ENCODE peak calls at places on chromosome 21, in ten cellular contexts. G is body of pancreas, C is sigmoid colon, Q is breast epithelium, R is A549, M is ovary, L is K562, V is esophagus muscularis mucosa, S is stomach, F is Peyer's patch. B is an unnamed sample.

GRCh38 chr21:43193651-43194302 is 25.0 kb downstream of the CRYAA start:
- DNase-seq in L (no peak), M (peak), F (no peak), C (peak), G (peak), R (no peak), S (no peak), Q (peak), V (no peak), B (peak)

GRCh38 chr21:26389971-26390641 is 183.0 kb downstream of the CYYR1 start:
- DNase-seq in V (no peak), G (no peak), Q (no peak), L (no peak), R (peak), M (no peak), F (no peak), C (no peak), S (no peak), B (no peak)

GRCh38 chr21:29315155-29315749 is 16.5 kb downstream of the BACH1 start:
- DNase-seq in M (no peak), G (no peak), Q (no peak), C (no peak), V (no peak), S (no peak), L (no peak), F (no peak), R (no peak), B (no peak)

GRCh38 chr21:41884501-41885030 is 5.4 kb upstream of the PRDM15 start:
- DNase-seq in Q (no peak), S (no peak), M (no peak), R (no peak), G (no peak), F (no peak), L (no peak), C (no peak), V (no peak), B (peak)

GRCh38 chr21:14916676-14917141 is 148.1 kb downstream of the NRIP1 start:
- DNase-seq in S (no peak), L (no peak), C (no peak), V (no peak), M (no peak), F (no peak), Q (no peak), G (no peak), R (no peak), B (no peak)

GRCh38 chr21:42830456-42831455 is 48.6 kb downstream of the WDR4 start:
- DNase-seq in C (peak), F (no peak), R (no peak), L (no peak), S (peak), G (no peak), Q (no peak), V (peak), M (no peak), B (peak)

GRCh38 chr21:41923641-41924342 is 30.0 kb downstream of the C2CD2 start:
- DNase-seq in R (no peak), L (no peak), G (no peak), C (peak), Q (no peak), S (no peak), V (no peak), F (no peak), M (peak), B (no peak)

GRCh38 chr21:21406918-21407317 is 408.7 kb downstream of the NCAM2 start:
- DNase-seq in C (no peak), R (no peak), Q (no peak), M (no peak), S (no peak), G (no peak), V (no peak), L (no peak), F (no peak), B (no peak)

GRCh38 chr21:42863504-42863870 is 15.9 kb downstream of the WDR4 start:
- DNase-seq in R (no peak), Q (no peak), F (no peak), S (no peak), G (no peak), V (no peak), L (no peak), M (no peak), C (no peak), B (no peak)

GRCh38 chr21:23534833-23535232 is 2072.4 kb downstream of the MRPL39 start:
- DNase-seq in F (no peak), L (no peak), M (no peak), Q (no peak), R (no peak), S (no peak), G (no peak), V (no peak), C (no peak), B (no peak)

GRCh38 chr21:41361786-41362604 is at the start of gene MX2:
- DNase-seq in C (peak), Q (peak), V (peak), G (peak), R (no peak), M (no peak), L (no peak), S (peak), F (peak), B (peak)

GRCh38 chr21:26800455-26801454 is 44.5 kb downstream of the ADAMTS1 start:
- DNase-seq in M (peak), F (no peak), Q (no peak), G (no peak), L (no peak), V (no peak), R (no peak), S (no peak), C (peak), B (no peak)

DNA sequence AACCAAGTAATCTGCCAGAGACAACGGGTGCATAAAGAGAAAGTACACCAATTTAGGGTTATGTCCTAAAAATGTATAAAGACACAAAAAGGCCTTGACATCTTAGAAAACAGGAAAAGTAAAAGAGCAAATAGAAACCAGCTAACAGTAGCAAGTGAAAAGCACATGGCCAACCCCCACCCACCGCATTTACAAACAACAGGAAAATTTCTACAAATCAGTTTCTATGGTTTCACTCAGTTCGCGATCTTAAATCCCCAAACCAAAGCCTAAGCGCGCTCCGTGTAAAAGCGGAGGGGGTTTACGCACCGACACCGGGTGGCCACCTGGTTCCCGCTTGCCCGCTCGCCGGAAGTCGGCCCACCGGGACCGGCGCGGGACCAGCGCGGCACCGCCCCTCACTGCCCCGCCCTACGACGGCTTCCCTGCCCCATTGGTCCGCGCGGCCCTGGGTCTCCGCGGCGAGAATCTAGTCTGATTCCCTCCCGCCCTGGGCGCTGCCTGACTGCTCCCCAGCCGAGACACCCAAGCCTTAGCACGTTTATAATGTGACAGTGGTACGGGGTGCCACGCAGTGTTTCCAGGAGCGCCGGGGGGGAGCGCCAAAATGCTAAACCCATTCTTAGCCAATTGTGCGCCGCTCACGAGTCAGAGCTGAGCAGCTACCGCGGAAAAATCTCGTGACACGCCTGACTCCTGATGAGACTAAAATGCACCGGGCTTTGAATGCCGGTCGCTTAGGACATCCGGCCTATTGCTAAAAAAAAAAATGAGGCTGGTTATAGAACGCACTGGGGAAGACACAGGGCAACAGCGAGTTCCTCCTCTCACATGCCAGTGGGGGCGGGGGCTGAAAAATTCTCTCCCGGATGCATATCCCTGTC is at the start of gene GART:
- DNase-seq in Q (peak), M (peak), F (peak), R (peak), S (peak), G (peak), C (peak), V (peak), L (peak), B (peak)
- TF ChIP-seq POLR2A in Q (peak), M (peak), F (peak), R (peak), S (no peak), G (no peak), C (peak), V (peak), L (peak), B (no peak)

DNA sequence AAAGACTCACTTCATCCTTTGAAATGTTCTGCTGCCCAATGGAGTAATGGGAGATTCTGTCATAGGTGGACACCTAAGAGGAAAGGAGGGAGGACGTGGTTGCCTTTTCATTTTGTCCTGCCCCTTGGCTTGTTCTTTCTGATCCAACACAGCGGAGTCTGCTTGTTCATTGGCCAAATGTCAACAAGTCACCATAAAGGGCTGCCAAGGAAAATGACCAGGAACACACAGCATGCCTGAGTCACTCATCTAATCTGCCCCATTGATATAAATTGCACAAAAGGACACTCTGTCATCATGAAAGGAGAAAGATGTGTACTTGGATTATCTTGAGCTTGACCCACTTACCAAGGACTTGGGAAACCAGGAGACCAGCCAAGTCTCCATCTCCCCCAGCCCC is 422.9 kb downstream of the SETD4 start:
- DNase-seq in V (peak), Q (no peak), F (no peak), R (no peak), M (no peak), G (peak), C (no peak), S (peak), L (no peak), B (no peak)
- H3K4me3 ChIP-seq in V (no peak), Q (no peak), F (no peak), R (no peak), M (no peak), G (no peak), C (no peak), S (no peak), L (no peak), B (no peak)

GRCh38 chr21:31517664-31518402 is 141.7 kb upstream of the SOD1 start:
- DNase-seq in M (no peak), V (no peak), Q (no peak), C (no peak), S (no peak), R (no peak), F (no peak), L (no peak), G (no peak), B (no peak)

GRCh38 chr21:31518580-31518979 is 140.9 kb upstream of the SOD1 start:
- DNase-seq in Q (no peak), R (no peak), M (no peak), V (no peak), F (no peak), L (no peak), C (no peak), S (no peak), G (no peak), B (no peak)

GRCh38 chr21:31521515-31521914 is 138.0 kb upstream of the SOD1 start:
- DNase-seq in V (no peak), Q (no peak), S (no peak), G (no peak), M (no peak), L (no peak), F (no peak), C (no peak), R (no peak), B (no peak)

GRCh38 chr21:31524140-31524539 is 135.4 kb upstream of the SOD1 start:
- DNase-seq in L (no peak), M (no peak), S (no peak), R (no peak), Q (no peak), V (no peak), C (no peak), G (no peak), F (no peak), B (no peak)

DNA sequence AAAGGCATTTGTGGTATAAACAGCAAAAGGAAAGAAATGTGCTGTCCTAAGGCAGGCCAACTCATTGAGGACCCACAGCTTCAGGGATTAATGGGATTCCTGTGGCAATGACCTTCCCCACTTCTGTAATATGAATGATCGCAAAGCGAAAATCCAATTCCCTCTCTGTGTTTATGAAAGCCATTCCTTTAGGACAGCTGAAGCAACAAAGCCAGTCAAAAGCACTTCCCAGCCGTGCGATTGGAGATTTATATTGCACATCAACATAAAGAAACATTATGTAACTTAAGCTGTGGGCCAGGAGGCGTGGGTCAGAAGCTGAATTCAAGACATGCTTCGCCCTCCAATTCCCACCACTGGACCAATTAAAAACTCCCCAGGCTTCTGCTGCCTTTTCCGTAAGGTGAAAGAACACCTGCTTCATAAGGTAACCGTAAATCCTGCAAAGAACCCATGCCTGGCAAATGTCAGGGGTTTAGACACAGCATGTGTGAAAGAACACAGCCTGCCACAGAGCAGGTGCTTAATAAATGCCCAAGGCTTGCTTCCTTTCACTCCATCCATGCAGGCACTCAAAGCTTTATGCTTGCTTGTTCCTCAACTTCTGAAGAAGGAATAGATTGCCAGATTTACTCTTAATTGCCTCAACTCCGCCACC is 138.9 kb upstream of the SOD1 start:
- DNase-seq in F (no peak), M (no peak), L (no peak), V (no peak), C (no peak), G (no peak), R (no peak), S (no peak), Q (no peak), B (no peak)
- TF ChIP-seq POLR2A in F (no peak), M (no peak), L (no peak), V (no peak), C (no peak), G (no peak), R (no peak), S (no peak), Q (no peak), B (no peak)

GRCh38 chr21:31351438-31351837 is 7.4 kb upstream of the TIAM1 start:
- DNase-seq in Q (no peak), F (no peak), V (no peak), M (no peak), G (no peak), L (no peak), C (no peak), S (no peak), R (peak), B (no peak)
- H3K4me3 ChIP-seq in Q (no peak), F (no peak), V (no peak), M (no peak), G (no peak), L (no peak), C (no peak), S (no peak), R (no peak), B (no peak)

DNA sequence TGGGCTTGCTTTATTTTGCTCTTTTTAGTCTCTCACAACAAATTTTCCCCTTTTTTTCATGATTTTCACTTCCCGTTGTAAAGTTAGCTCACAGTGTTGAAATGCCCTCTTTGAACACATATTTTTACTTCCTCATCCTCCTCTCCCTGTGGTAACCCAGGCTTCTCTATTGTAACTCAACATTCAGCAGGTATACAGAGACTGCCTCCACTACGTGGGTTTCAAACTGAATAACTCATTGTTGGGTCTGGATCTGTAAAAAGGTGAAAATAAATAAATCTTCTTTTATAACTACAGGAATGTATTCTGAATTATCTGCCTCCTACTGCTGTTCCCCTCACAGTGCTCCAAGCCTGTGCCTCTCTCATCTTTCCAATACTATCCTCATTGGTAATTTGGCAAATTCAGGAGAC is 166.4 kb downstream of the RUNX1 start:
- DNase-seq in Q (no peak), R (no peak), L (no peak), V (no peak), G (no peak), M (no peak), F (no peak), S (no peak), C (no peak), B (no peak)
- TF ChIP-seq POLR2A in Q (no peak), R (no peak), L (no peak), V (no peak), G (no peak), M (no peak), F (no peak), S (no peak), C (no peak), B (no peak)

DNA sequence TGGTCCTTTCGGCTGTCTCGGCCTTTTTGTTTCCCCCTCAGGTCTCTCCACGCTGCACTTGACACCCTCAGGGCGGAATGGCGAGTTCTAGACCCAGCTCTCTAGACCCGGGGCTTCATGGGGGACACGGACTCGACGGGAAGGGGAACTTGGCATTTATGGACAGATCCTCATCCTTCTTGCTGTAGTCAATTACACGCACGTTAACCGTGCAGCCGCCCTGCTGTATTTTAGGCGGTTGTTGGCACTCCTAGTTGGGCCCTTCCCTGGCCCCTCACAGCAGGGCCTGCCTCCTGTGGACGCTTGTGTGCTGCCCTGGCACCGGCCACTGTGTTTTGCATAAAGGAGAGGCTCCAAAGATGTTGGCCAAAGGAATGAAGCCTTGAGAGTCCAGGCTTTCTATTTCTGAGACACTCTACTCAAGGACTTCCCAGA is 558 bp upstream of the BTG3 start:
- DNase-seq in C (peak), L (no peak), V (no peak), G (peak), F (no peak), Q (peak), R (no peak), M (peak), S (peak), B (no peak)
- H3K4me3 ChIP-seq in C (peak), L (peak), V (peak), G (peak), F (peak), Q (peak), R (peak), M (peak), S (peak), B (peak)

DNA sequence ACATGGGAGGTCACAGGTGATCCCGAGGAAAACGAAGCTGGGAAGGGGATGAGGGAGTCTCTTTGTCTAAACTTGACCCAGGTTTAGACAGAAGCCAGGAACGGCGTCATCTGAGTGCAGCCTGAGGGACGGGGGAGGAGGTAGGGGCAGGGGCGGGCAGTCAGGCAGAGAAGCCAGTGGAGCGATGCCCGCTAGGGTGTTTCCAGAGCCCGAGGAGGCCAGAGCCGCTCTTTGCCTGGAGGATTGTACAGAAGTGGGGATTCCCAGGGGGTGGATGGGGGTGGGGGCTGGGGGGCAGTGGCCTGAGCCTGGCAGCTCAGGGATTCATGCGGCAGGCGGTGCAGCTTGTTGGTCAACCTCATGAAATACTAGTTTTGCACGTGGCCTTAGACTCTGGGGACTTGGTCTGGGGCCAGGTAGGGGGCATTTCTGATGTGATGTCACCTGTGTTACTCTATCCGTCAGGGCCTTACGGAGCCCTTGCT is 58.4 kb downstream of the VPS26C start:
- DNase-seq in S (no peak), L (no peak), F (no peak), Q (no peak), M (no peak), C (no peak), G (no peak), V (no peak), R (no peak), B (no peak)
- TF ChIP-seq POLR2A in S (no peak), L (no peak), F (no peak), Q (no peak), M (no peak), C (no peak), G (no peak), V (no peak), R (no peak), B (no peak)

B was measured in spleen.